ENCODE peak calls at places on chromosomes 1 and 21, in ten cellular contexts. One of them, this sample, is unnamed.
A peak's percentile ranks its signal among the peaks of the same experiment; 100 is the strongest.

GRCh38 chr1:182181167-182181572 is 119.7 kb upstream of the ZNF648 start:
- DNase-seq in HEK293T: no peak
- DNase-seq in EL: no peak
- DNase-seq in central memory CD8-positive, alpha-beta T cell: no peak
- DNase-seq in RKO: no peak
- DNase-seq in ovary: no peak
- DNase-seq in SW480: peak; percentile 62
- DNase-seq in dermis blood vessel endothelial cell: no peak
- DNase-seq in T47D: peak; percentile 44
- DNase-seq in EH: no peak
- DNase-seq in this sample: no peak

GRCh38 chr1:27130798-27131197 is 24.1 kb downstream of the SLC9A1 start:
- DNase-seq in dermis blood vessel endothelial cell: no peak
- DNase-seq in RKO: no peak
- DNase-seq in EH: no peak
- DNase-seq in ovary: no peak
- DNase-seq in T47D: no peak
- DNase-seq in central memory CD8-positive, alpha-beta T cell: no peak
- DNase-seq in EL: no peak
- DNase-seq in SW480: no peak
- DNase-seq in HEK293T: no peak
- DNase-seq in this sample: no peak

GRCh38 chr1:166164995-166165660 is 1.7 kb downstream of the FAM78B start:
- DNase-seq in central memory CD8-positive, alpha-beta T cell: no peak
- DNase-seq in RKO: no peak
- DNase-seq in T47D: no peak
- DNase-seq in dermis blood vessel endothelial cell: peak; percentile 76
- DNase-seq in EL: peak; percentile 23
- DNase-seq in EH: peak; percentile 27
- DNase-seq in SW480: peak; percentile 48
- DNase-seq in ovary: peak; percentile 35
- DNase-seq in HEK293T: peak; percentile 68
- DNase-seq in this sample: peak; percentile 76

GRCh38 chr21:29256125-29256895 is 42.4 kb upstream of the BACH1 start:
- DNase-seq in EL: no peak
- DNase-seq in RKO: no peak
- DNase-seq in dermis blood vessel endothelial cell: peak; percentile 60
- DNase-seq in EH: no peak
- DNase-seq in T47D: no peak
- DNase-seq in HEK293T: no peak
- DNase-seq in central memory CD8-positive, alpha-beta T cell: no peak
- DNase-seq in ovary: no peak
- DNase-seq in SW480: no peak
- DNase-seq in this sample: no peak

GRCh38 chr21:31604591-31605190 is 54.8 kb upstream of the SOD1 start:
- DNase-seq in SW480: peak; percentile 68
- DNase-seq in EL: peak; percentile 57
- DNase-seq in T47D: peak; percentile 56
- DNase-seq in HEK293T: peak; percentile 77
- DNase-seq in RKO: peak; percentile 78
- DNase-seq in dermis blood vessel endothelial cell: peak; percentile 82
- DNase-seq in ovary: peak; percentile 50
- DNase-seq in EH: peak; percentile 62
- DNase-seq in central memory CD8-positive, alpha-beta T cell: peak; percentile 50
- DNase-seq in this sample: peak; percentile 82

GRCh38 chr1:8023287-8023994 is 2.7 kb downstream of the ERRFI1 start:
- DNase-seq in RKO: no peak
- DNase-seq in T47D: no peak
- DNase-seq in SW480: no peak
- DNase-seq in central memory CD8-positive, alpha-beta T cell: no peak
- DNase-seq in HEK293T: no peak
- DNase-seq in EL: no peak
- DNase-seq in ovary: no peak
- DNase-seq in dermis blood vessel endothelial cell: no peak
- DNase-seq in EH: no peak
- DNase-seq in this sample: no peak

GRCh38 chr1:221921936-221922335 is 180.0 kb upstream of the DUSP10 start:
- DNase-seq in ovary: no peak
- DNase-seq in RKO: no peak
- DNase-seq in SW480: no peak
- DNase-seq in EH: no peak
- DNase-seq in dermis blood vessel endothelial cell: no peak
- DNase-seq in central memory CD8-positive, alpha-beta T cell: no peak
- DNase-seq in T47D: no peak
- DNase-seq in EL: no peak
- DNase-seq in HEK293T: no peak
- DNase-seq in this sample: no peak

GRCh38 chr1:231478386-231478785 is 50.1 kb upstream of the TSNAX start:
- DNase-seq in ovary: no peak
- DNase-seq in EL: no peak
- DNase-seq in EH: no peak
- DNase-seq in HEK293T: no peak
- DNase-seq in SW480: no peak
- DNase-seq in T47D: no peak
- DNase-seq in RKO: no peak
- DNase-seq in central memory CD8-positive, alpha-beta T cell: no peak
- DNase-seq in dermis blood vessel endothelial cell: no peak
- DNase-seq in this sample: no peak

GRCh38 chr1:204125759-204126351 is 26.0 kb downstream of the ETNK2 start:
- DNase-seq in ovary: no peak
- DNase-seq in HEK293T: no peak
- DNase-seq in RKO: no peak
- DNase-seq in T47D: no peak
- DNase-seq in EH: no peak
- DNase-seq in dermis blood vessel endothelial cell: no peak
- DNase-seq in central memory CD8-positive, alpha-beta T cell: no peak
- DNase-seq in SW480: no peak
- DNase-seq in EL: no peak
- DNase-seq in this sample: no peak

GRCh38 chr1:53964109-53964508 is 18.0 kb downstream of the LRRC42 start:
- DNase-seq in ovary: no peak
- DNase-seq in SW480: no peak
- DNase-seq in dermis blood vessel endothelial cell: no peak
- DNase-seq in RKO: no peak
- DNase-seq in T47D: no peak
- DNase-seq in EL: no peak
- DNase-seq in HEK293T: no peak
- DNase-seq in central memory CD8-positive, alpha-beta T cell: no peak
- DNase-seq in EH: no peak
- DNase-seq in this sample: no peak

GRCh38 chr1:214362188-214362882 is 81.4 kb downstream of the SMYD2 start:
- DNase-seq in dermis blood vessel endothelial cell: peak; percentile 57
- DNase-seq in EH: peak; percentile 72
- DNase-seq in EL: peak; percentile 21
- DNase-seq in T47D: no peak
- DNase-seq in HEK293T: no peak
- DNase-seq in ovary: no peak
- DNase-seq in RKO: no peak
- DNase-seq in SW480: no peak
- DNase-seq in central memory CD8-positive, alpha-beta T cell: no peak
- DNase-seq in this sample: no peak

GRCh38 chr1:170707959-170708666 is 44.2 kb downstream of the PRRX1 start:
- DNase-seq in EH: peak; percentile 98
- DNase-seq in EL: peak; percentile 96
- DNase-seq in ovary: no peak
- DNase-seq in dermis blood vessel endothelial cell: peak; percentile 93
- DNase-seq in RKO: peak; percentile 96
- DNase-seq in T47D: no peak
- DNase-seq in SW480: peak; percentile 80
- DNase-seq in HEK293T: no peak
- DNase-seq in central memory CD8-positive, alpha-beta T cell: no peak
- DNase-seq in this sample: no peak

GRCh38 chr1:229784834-229785233 is 158.8 kb downstream of the URB2 start:
- DNase-seq in T47D: no peak
- DNase-seq in EH: no peak
- DNase-seq in SW480: no peak
- DNase-seq in dermis blood vessel endothelial cell: no peak
- DNase-seq in HEK293T: no peak
- DNase-seq in EL: no peak
- DNase-seq in RKO: no peak
- DNase-seq in central memory CD8-positive, alpha-beta T cell: no peak
- DNase-seq in ovary: no peak
- DNase-seq in this sample: no peak

GRCh38 chr1:20496241-20496661 is 10.2 kb upstream of the CAMK2N1 start:
- DNase-seq in ovary: no peak
- DNase-seq in SW480: peak; percentile 98
- DNase-seq in RKO: peak; percentile 37
- DNase-seq in HEK293T: no peak
- DNase-seq in central memory CD8-positive, alpha-beta T cell: no peak
- DNase-seq in dermis blood vessel endothelial cell: peak; percentile 19
- DNase-seq in EL: peak; percentile 84
- DNase-seq in EH: peak; percentile 78
- DNase-seq in T47D: no peak
- DNase-seq in this sample: no peak

GRCh38 chr1:27284425-27285287 is 37.3 kb upstream of the TMEM222 start:
- DNase-seq in dermis blood vessel endothelial cell: peak; percentile 89
- DNase-seq in EL: peak; percentile 78
- DNase-seq in central memory CD8-positive, alpha-beta T cell: peak; percentile 87
- DNase-seq in RKO: peak; percentile 86
- DNase-seq in HEK293T: peak; percentile 82
- DNase-seq in EH: peak; percentile 81
- DNase-seq in T47D: peak; percentile 77
- DNase-seq in SW480: peak; percentile 73
- DNase-seq in ovary: peak; percentile 88
- DNase-seq in this sample: peak; percentile 96

GRCh38 chr21:28949318-28949717 is 43.4 kb downstream of the LTN1 start:
- DNase-seq in central memory CD8-positive, alpha-beta T cell: no peak
- DNase-seq in EH: no peak
- DNase-seq in dermis blood vessel endothelial cell: no peak
- DNase-seq in ovary: no peak
- DNase-seq in HEK293T: no peak
- DNase-seq in EL: no peak
- DNase-seq in T47D: no peak
- DNase-seq in SW480: no peak
- DNase-seq in RKO: no peak
- DNase-seq in this sample: no peak

GRCh38 chr1:7525664-7526063 is 245.4 kb upstream of the VAMP3 start:
- DNase-seq in ovary: no peak
- DNase-seq in EL: no peak
- DNase-seq in RKO: no peak
- DNase-seq in central memory CD8-positive, alpha-beta T cell: no peak
- DNase-seq in T47D: no peak
- DNase-seq in SW480: no peak
- DNase-seq in HEK293T: no peak
- DNase-seq in EH: no peak
- DNase-seq in dermis blood vessel endothelial cell: no peak
- DNase-seq in this sample: no peak

GRCh38 chr1:113040718-113041412 is 32.1 kb upstream of the LRIG2 start:
- DNase-seq in SW480: no peak
- DNase-seq in ovary: no peak
- DNase-seq in central memory CD8-positive, alpha-beta T cell: no peak
- DNase-seq in EH: no peak
- DNase-seq in EL: no peak
- DNase-seq in HEK293T: no peak
- DNase-seq in T47D: no peak
- DNase-seq in dermis blood vessel endothelial cell: no peak
- DNase-seq in RKO: no peak
- DNase-seq in this sample: no peak

GRCh38 chr1:89068291-89068690 is 3.3 kb upstream of the GBP1 start:
- DNase-seq in ovary: no peak
- DNase-seq in dermis blood vessel endothelial cell: no peak
- DNase-seq in SW480: no peak
- DNase-seq in RKO: no peak
- DNase-seq in EH: peak; percentile 87
- DNase-seq in HEK293T: no peak
- DNase-seq in central memory CD8-positive, alpha-beta T cell: no peak
- DNase-seq in EL: peak; percentile 78
- DNase-seq in T47D: no peak
- DNase-seq in this sample: no peak

GRCh38 chr1:39574646-39575045 is 1.9 kb downstream of the PABPC4 start:
- DNase-seq in EH: peak; percentile 44
- DNase-seq in ovary: no peak
- DNase-seq in HEK293T: peak; percentile 44
- DNase-seq in SW480: no peak
- DNase-seq in T47D: no peak
- DNase-seq in EL: peak; percentile 42
- DNase-seq in central memory CD8-positive, alpha-beta T cell: no peak
- DNase-seq in RKO: peak; percentile 47
- DNase-seq in dermis blood vessel endothelial cell: peak; percentile 21
- DNase-seq in this sample: peak; percentile 38

GRCh38 chr1:25895365-25895990 is 10.7 kb downstream of the STMN1 start:
- DNase-seq in SW480: peak; percentile 77
- DNase-seq in EL: peak; percentile 88
- DNase-seq in central memory CD8-positive, alpha-beta T cell: peak; percentile 89
- DNase-seq in EH: peak; percentile 92
- DNase-seq in HEK293T: peak; percentile 94
- DNase-seq in ovary: peak; percentile 89
- DNase-seq in dermis blood vessel endothelial cell: peak; percentile 96
- DNase-seq in RKO: peak; percentile 89
- DNase-seq in T47D: peak; percentile 56
- DNase-seq in this sample: peak; percentile 92

GRCh38 chr1:21852282-21853129 is 40.4 kb downstream of the LDLRAD2 start:
- DNase-seq in dermis blood vessel endothelial cell: no peak
- DNase-seq in SW480: no peak
- DNase-seq in EL: no peak
- DNase-seq in EH: no peak
- DNase-seq in ovary: no peak
- DNase-seq in RKO: no peak
- DNase-seq in HEK293T: no peak
- DNase-seq in central memory CD8-positive, alpha-beta T cell: no peak
- DNase-seq in T47D: no peak
- DNase-seq in this sample: no peak

GRCh38 chr1:16184557-16185303 is 27.7 kb downstream of the ARHGEF19 start:
- DNase-seq in RKO: no peak
- DNase-seq in HEK293T: no peak
- DNase-seq in SW480: peak; percentile 30
- DNase-seq in EL: no peak
- DNase-seq in EH: no peak
- DNase-seq in dermis blood vessel endothelial cell: no peak
- DNase-seq in central memory CD8-positive, alpha-beta T cell: no peak
- DNase-seq in ovary: no peak
- DNase-seq in T47D: no peak
- DNase-seq in this sample: no peak

GRCh38 chr1:179984942-179985341 is 30.3 kb downstream of the CEP350 start:
- DNase-seq in RKO: no peak
- DNase-seq in EH: no peak
- DNase-seq in central memory CD8-positive, alpha-beta T cell: no peak
- DNase-seq in ovary: no peak
- DNase-seq in EL: no peak
- DNase-seq in dermis blood vessel endothelial cell: no peak
- DNase-seq in T47D: no peak
- DNase-seq in HEK293T: no peak
- DNase-seq in SW480: no peak
- DNase-seq in this sample: no peak